ENCODE peak calls at places on chromosomes 7 and 10, in nine cellular contexts. X is tibial nerve; P is activated T-cell treated with anti-CD3 and anti-CD28 coated beads, Interleukin-2, amount 50 U/mL, for 48 hours; Y is skeletal muscle cell; J is hypothalamus; V is stimulated activated CD4-positive, alpha-beta T cell treated with anti-CD3 and anti-CD28 coated beads, TNF-alpha, amount 100 ng/mL, for 48 hours; F is NCI-H1417 treated with DMSO at 0.1 percent for 48 hours; Q is Peyer's patch; T is stomach. H is an unnamed sample.

GRCh38 chr7:50783801-50784507 is 1.3 kb upstream of the GRB10 start:
- DNase-seq in F (no peak), P (no peak), T (no peak), X (no peak), Q (no peak), Y (no peak), V (no peak), J (no peak), H (no peak)

GRCh38 chr10:79093658-79094411 is 25.1 kb downstream of the ZMIZ1 start:
- DNase-seq in J (peak), X (peak), Y (no peak), Q (peak), T (peak), F (no peak), V (no peak), P (no peak), H (peak)

GRCh38 chr10:29736325-29737208 is 101.8 kb upstream of the SVIL start:
- DNase-seq in Q (peak), F (no peak), V (no peak), Y (no peak), J (no peak), T (peak), X (no peak), P (peak), H (peak)

GRCh38 chr7:27172823-27173411 is 1.2 kb downstream of the HOXA10 start:
- DNase-seq in F (no peak), T (peak), J (no peak), P (peak), Y (peak), V (no peak), X (peak), Q (peak), H (no peak)

GRCh38 chr7:142960955-142961512 is 1.1 kb downstream of the KEL start:
- DNase-seq in V (no peak), J (no peak), Q (no peak), X (no peak), F (no peak), Y (no peak), T (no peak), P (no peak), H (no peak)

GRCh38 chr7:157568785-157569584 is 232.2 kb downstream of the DNAJB6 start:
- DNase-seq in V (no peak), F (peak), Q (peak), P (peak), X (peak), J (peak), Y (no peak), T (peak), H (peak)

GRCh38 chr10:81414038-81414437 is 461.0 kb upstream of the NRG3 start:
- DNase-seq in Q (no peak), J (no peak), X (no peak), Y (no peak), T (no peak), V (no peak), F (no peak), P (no peak), H (peak)

GRCh38 chr10:37710831-37711616 is 146.4 kb downstream of the ZNF248 start:
- DNase-seq in V (no peak), X (no peak), F (no peak), Q (no peak), J (no peak), Y (no peak), T (no peak), P (no peak), H (no peak)

GRCh38 chr7:131244259-131244852 is 83.3 kb upstream of the MKLN1 start:
- DNase-seq in P (no peak), X (peak), F (no peak), Y (peak), V (no peak), Q (no peak), T (no peak), J (peak), H (no peak)